ENCODE peak calls at places on chromosomes 7 and 10, in four cellular contexts. S is IMR-90, G is K562, D is keratinocyte. M is an unnamed sample. For H3K9me1, the result is how much of the 10 kb centered on the place peaks cover.

GRCh38 chr10:97124211-97124610 is 61.5 kb downstream of the SLIT1 start:
- DNase-seq in S (no peak), D (no peak), G (no peak), M (no peak)

GRCh38 chr7:27899601-27900000 is 159.6 kb downstream of the TAX1BP1 start:
- DNase-seq in S (no peak), D (no peak), G (no peak), M (no peak)

GRCh38 chr10:10508241-10508640 is 509.4 kb upstream of the CELF2 start:
- DNase-seq in G (no peak), S (no peak), D (no peak), M (no peak)

GRCh38 chr10:24255115-24255895 is 46.4 kb downstream of the KIAA1217 start:
- DNase-seq in D (peak), S (no peak), G (no peak), M (no peak)

GRCh38 chr10:92965314-92965713 is 95.3 kb upstream of the CYP26C1 start:
- DNase-seq in S (peak), G (peak), D (no peak), M (peak)

GRCh38 chr10:28281726-28282325 is 21.0 kb downstream of the MPP7 start:
- DNase-seq in D (no peak), S (no peak), G (no peak), M (no peak)

GRCh38 chr10:103683851-103684250 is 171.5 kb downstream of the SH3PXD2A start:
- DNase-seq in S (no peak), D (no peak), G (no peak), M (no peak)

GRCh38 chr10:43689618-43689954 is 40.9 kb upstream of the ZNF32 start:
- DNase-seq in D (no peak), G (peak), S (no peak), M (no peak)

GRCh38 chr7:12403287-12404181 is at the start of gene VWDE:
- DNase-seq in D (no peak), G (peak), S (no peak), M (peak)

GRCh38 chr7:97971120-97971989 is 18.6 kb downstream of the OCM2 start:
- DNase-seq in S (peak), G (peak), D (no peak), M (peak)

GRCh38 chr10:65377687-65378086 is 1548.1 kb upstream of the LRRTM3 start:
- DNase-seq in G (no peak), S (no peak), D (no peak), M (no peak)

GRCh38 chr7:103718482-103719415 is 270.7 kb downstream of the RELN start:
- DNase-seq in G (no peak), D (no peak), S (peak), M (peak)

GRCh38 chr10:97596101-97597055 is 6.9 kb downstream of the C10orf62 start:
- DNase-seq in D (no peak), G (peak), S (peak), M (peak)

DNA sequence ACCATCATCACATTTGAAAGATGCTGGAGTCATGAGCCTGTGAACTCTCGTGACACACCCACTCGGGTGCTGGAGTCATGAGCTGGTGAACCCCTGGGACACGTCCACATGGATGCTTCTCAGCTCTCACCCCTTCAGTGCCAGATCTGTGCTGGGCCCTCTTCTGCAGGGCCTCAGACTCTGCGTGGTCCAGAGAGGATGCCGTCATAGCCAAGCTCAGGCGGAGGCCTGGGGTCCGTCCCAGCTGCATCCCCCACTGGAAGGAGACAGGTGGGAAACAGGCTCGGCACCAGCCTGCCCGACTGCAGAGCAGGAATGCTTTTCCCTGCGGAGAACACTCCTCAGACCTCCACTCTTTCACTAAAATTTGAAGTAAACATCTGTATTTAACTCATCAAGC is 156.5 kb upstream of the PPP2R2D start:
- DNase-seq in G (no peak), S (no peak), D (no peak), M (no peak)
- H3K4me3 ChIP-seq in G (no peak), S (no peak), D (no peak), M (no peak)

GRCh38 chr10:129161184-129161583 is 305.9 kb upstream of the MGMT start:
- DNase-seq in D (no peak), G (no peak), S (peak), M (peak)

GRCh38 chr10:129151281-129151680 is 315.8 kb upstream of the MGMT start:
- DNase-seq in D (no peak), S (no peak), G (no peak), M (no peak)

DNA sequence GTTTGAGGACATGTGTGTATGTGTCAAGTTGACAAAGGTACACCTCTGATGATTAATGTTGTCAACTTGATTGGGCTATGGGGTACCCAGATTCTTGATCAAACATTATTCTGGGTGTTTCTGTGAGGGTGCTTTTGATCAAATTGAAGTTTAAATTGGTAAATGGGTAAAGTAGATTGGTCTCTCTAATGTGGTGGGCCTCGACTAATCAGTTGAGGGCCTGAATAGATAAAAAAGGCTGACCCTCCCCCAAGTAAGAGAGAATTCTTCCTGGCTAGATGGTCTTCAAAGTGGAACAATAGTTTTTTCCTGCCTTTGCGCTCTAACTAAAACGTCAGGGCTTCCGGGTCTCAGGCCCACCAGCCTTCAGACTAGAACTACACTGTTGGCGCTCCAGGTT is 309.9 kb upstream of the MGMT start:
- DNase-seq in S (no peak), G (no peak), D (no peak), M (no peak)
- H3K9me1 ChIP-seq in S (under half), G (under half), D (under half), M (under half)

GRCh38 chr7:99406557-99406956 is 1.8 kb downstream of the PDAP1 start:
- DNase-seq in D (no peak), G (peak), S (no peak), M (no peak)
- H3K4me2 ChIP-seq in D (peak), G (peak), S (no peak), M (peak)

GRCh38 chr10:80458638-80459037 is 4.5 kb downstream of the TSPAN14 start:
- DNase-seq in G (no peak), S (no peak), D (no peak), M (no peak)

GRCh38 chr10:80460399-80461207 is 6.5 kb downstream of the TSPAN14 start:
- DNase-seq in S (peak), D (no peak), G (no peak), M (peak)

GRCh38 chr10:80457554-80458262 is 3.6 kb downstream of the TSPAN14 start:
- DNase-seq in G (no peak), S (no peak), D (no peak), M (no peak)

GRCh38 chr10:80459047-80459865 is 5.1 kb downstream of the TSPAN14 start:
- DNase-seq in G (peak), S (no peak), D (no peak), M (no peak)

GRCh38 chr10:80458263-80458625 is 4.1 kb downstream of the TSPAN14 start:
- DNase-seq in D (no peak), G (no peak), S (no peak), M (no peak)
- H3K4me3 ChIP-seq in D (peak), G (no peak), S (no peak), M (no peak)

M was measured in endothelial cell of umbilical vein.